ENCODE peak calls at places on chromosome 3, in five cellular contexts. V is nephron progenitor cell, H is AG09319, I is breast epithelium, Y is fibroblast of pulmonary artery. D is an unnamed sample.

GRCh38 chr3:110384601-110385000 is 687.0 kb upstream of the NECTIN3 start:
- DNase-seq in V (no peak), H (peak; percentile 39), I (no peak), Y (peak; percentile 86), D (peak; percentile 72)

GRCh38 chr3:23698652-23699313 is 107.0 kb upstream of the UBE2E1 start:
- DNase-seq in V (no peak), H (no peak), I (no peak), Y (no peak), D (peak; percentile 20)

GRCh38 chr3:9193633-9194032 is 55.8 kb downstream of the SRGAP3 start:
- DNase-seq in V (no peak), H (no peak), I (no peak), Y (no peak), D (no peak)

GRCh38 chr3:164779816-164780215 is 298.5 kb downstream of the SI start:
- DNase-seq in V (peak; percentile 2), H (no peak), I (no peak), Y (no peak), D (no peak)

GRCh38 chr3:179268400-179269051 is 17.6 kb upstream of the KCNMB3 start:
- DNase-seq in V (no peak), H (no peak), I (no peak), Y (no peak), D (no peak)

GRCh38 chr3:72255736-72256559 is 471.0 kb upstream of the PROK2 start:
- DNase-seq in V (no peak), H (no peak), I (peak; percentile 88), Y (no peak), D (peak; percentile 92)

GRCh38 chr3:160434071-160434470 is 15.5 kb downstream of the TRIM59 start:
- DNase-seq in V (no peak), H (peak; percentile 41), I (no peak), Y (peak; percentile 66), D (peak; percentile 24)

GRCh38 chr3:154955907-154956533 is 124.1 kb upstream of the MME start:
- DNase-seq in V (no peak), H (no peak), I (no peak), Y (no peak), D (peak; percentile 11)

GRCh38 chr3:169348981-169349942 is 314.2 kb downstream of the MECOM start:
- DNase-seq in V (no peak), H (no peak), I (no peak), Y (peak; percentile 48), D (peak; percentile 75)

GRCh38 chr3:94028093-94028837 is at the start of gene STX19:
- DNase-seq in V (no peak), H (no peak), I (no peak), Y (no peak), D (no peak)

GRCh38 chr3:127747066-127747465 is 74.3 kb downstream of the ABTB1 start:
- DNase-seq in V (no peak), H (no peak), I (no peak), Y (no peak), D (no peak)

GRCh38 chr3:145094355-145094941 is 1066.5 kb downstream of the PLOD2 start:
- DNase-seq in V (no peak), H (no peak), I (no peak), Y (peak; percentile 86), D (peak; percentile 57)

GRCh38 chr3:50666801-50667200 is 7.9 kb upstream of the DOCK3 start:
- DNase-seq in V (no peak), H (no peak), I (no peak), Y (no peak), D (no peak)

GRCh38 chr3:169809230-169809795 is 3.4 kb upstream of the LRRIQ4 start:
- DNase-seq in V (no peak), H (no peak), I (no peak), Y (no peak), D (no peak)

GRCh38 chr3:13023251-13024055 is 49.8 kb downstream of the IQSEC1 start:
- DNase-seq in V (no peak), H (no peak), I (no peak), Y (no peak), D (no peak)

GRCh38 chr3:127857270-127857801 is 35.0 kb upstream of the MGLL start:
- DNase-seq in V (no peak), H (no peak), I (no peak), Y (peak; percentile 13), D (peak; percentile 13)

GRCh38 chr3:23611737-23612295 is 193.9 kb upstream of the UBE2E1 start:
- DNase-seq in V (no peak), H (no peak), I (no peak), Y (peak; percentile 65), D (no peak)

GRCh38 chr3:29850641-29851040 is 569.8 kb downstream of the RBMS3 start:
- DNase-seq in V (no peak), H (no peak), I (no peak), Y (no peak), D (no peak)

DNA sequence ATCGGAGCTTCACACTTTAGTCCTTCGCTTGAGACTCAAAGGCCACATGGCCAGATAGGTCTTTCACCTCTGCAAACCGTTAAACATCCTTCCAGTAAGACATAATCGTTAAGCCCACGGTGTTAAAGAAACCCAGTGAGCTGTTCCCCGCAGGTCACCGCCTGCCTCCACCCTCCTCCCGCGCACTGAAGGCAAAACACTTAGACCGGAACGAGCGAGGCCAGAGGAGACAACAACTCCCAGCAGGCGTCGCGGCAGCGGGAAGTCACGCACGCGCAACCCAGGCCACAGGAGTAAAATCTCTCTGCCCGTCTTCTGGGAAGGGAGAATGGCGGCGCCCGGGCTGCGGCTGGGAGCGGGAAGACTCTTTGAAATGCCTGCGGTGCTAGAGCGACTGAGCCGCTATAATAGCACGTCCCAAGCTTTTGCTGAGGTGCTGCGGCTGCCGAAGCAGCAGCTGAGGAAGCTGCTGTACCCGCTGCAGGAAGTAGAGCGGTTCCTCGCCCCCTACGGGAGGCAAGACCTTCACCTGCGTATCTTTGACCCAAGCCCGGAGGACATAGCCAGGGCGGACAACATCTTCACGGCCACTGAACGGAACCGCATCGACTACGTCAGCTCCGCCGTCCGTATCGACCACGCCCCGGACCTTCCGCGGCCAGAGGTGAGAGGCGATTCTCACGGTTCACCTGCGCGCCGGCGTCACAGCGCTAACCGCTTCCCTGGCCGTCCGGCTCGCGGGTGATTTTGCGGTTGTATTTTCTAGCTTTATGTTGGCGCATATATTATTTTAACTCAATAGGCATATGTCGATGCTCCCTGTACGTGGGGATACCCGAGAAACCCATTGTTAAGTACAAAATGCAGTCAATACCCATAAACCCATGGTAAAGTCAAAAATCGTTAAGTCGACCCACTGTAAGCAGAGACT is at the start of gene GTPBP8:
- DNase-seq in V (peak; percentile 90), H (peak; percentile 54), I (peak; percentile 84), Y (peak; percentile 91), D (peak; percentile 92)
- TF ChIP-seq CTCF in V (no peak), H (no peak), I (no peak), Y (no peak), D (no peak)

DNA sequence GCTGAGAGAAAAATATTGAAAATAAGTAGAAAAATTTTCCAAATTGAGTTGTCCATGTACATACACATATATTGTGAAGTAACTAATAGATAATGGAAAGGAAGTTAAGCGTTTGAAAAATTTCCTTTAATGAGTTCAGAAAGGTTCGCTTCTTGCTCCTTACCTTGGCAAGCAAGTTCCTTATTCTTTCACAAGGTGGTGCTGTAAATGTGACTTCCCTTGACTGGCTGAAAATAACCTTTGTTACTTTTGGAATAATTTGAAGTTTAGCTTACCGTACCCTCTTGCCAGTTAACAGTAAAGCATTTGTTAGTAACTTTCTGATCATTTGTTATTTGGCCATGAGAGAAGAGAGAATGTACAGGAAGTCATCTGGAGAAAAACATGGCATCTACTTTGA is 41.6 kb downstream of the PYDC2 start:
- DNase-seq in V (no peak), H (no peak), I (no peak), Y (no peak), D (peak; percentile 26)
- TF ChIP-seq CTCF in V (peak; percentile 38), H (no peak), I (no peak), Y (peak; percentile 16), D (peak; percentile 48)

GRCh38 chr3:147200545-147200944 is 205.8 kb downstream of the ZIC4 start:
- DNase-seq in V (no peak), H (no peak), I (no peak), Y (peak; percentile 3), D (no peak)
- TF ChIP-seq CTCF in V (no peak), H (no peak), I (no peak), Y (no peak), D (no peak)

GRCh38 chr3:53880396-53881345 is 1.3 kb downstream of the ACTR8 start:
- DNase-seq in V (no peak), H (no peak), I (no peak), Y (peak; percentile 37), D (no peak)

GRCh38 chr3:53885239-53885638 is 3.3 kb upstream of the ACTR8 start:
- DNase-seq in V (no peak), H (no peak), I (no peak), Y (no peak), D (no peak)

GRCh38 chr3:53884623-53885022 is 2.7 kb upstream of the ACTR8 start:
- DNase-seq in V (no peak), H (no peak), I (no peak), Y (no peak), D (no peak)

GRCh38 chr3:53883008-53883407 is 1.1 kb upstream of the ACTR8 start:
- DNase-seq in V (no peak), H (no peak), I (no peak), Y (no peak), D (no peak)

DNA sequence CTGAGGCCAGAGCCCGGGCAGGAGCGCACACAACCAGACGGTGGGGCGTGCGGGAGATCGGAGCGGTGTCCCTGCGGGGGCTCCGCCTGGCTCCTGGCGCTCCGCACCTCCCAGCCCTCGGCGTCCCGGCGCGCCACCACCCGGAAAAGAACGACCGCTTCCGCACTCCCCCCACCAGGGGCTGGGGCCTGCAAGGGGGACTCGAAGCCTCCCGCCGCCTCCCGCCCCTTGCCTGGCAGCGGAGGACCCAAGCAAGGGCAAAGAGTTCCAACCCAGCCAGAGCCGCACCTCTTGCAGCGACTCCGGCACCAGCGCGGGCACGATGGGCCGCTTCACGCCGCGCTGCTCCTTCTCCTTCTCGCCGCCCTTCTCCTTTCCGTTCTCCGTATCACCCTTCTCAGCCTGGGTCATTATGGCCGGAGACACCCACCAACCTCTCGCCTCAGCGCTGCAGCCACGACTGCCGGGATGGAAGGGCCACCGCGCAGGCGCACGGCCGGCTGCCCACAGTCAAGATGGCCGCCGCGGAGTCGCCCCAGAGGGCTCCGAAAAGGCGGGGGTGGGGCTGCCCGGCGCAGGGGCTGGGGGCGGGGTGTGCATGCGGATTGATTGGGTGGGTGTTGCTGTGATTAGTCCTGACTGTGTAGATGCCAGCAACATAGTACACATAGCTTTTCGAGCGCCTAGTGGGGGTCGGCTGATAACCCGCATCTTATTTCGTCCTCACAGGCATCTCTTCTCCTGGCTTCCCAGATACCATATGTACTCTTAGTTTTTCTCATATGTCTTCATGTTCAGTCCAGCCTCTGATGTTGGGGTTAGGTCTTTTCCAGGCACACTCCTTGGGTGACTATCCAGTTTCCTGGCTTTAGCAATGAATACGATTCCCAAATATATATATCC is at the start of gene ACTR8:
- DNase-seq in V (peak; percentile 92), H (peak; percentile 60), I (peak; percentile 72), Y (peak; percentile 86), D (peak; percentile 67)
- TF ChIP-seq CTCF in V (no peak), H (peak; percentile 12), I (no peak), Y (no peak), D (no peak)

DNA sequence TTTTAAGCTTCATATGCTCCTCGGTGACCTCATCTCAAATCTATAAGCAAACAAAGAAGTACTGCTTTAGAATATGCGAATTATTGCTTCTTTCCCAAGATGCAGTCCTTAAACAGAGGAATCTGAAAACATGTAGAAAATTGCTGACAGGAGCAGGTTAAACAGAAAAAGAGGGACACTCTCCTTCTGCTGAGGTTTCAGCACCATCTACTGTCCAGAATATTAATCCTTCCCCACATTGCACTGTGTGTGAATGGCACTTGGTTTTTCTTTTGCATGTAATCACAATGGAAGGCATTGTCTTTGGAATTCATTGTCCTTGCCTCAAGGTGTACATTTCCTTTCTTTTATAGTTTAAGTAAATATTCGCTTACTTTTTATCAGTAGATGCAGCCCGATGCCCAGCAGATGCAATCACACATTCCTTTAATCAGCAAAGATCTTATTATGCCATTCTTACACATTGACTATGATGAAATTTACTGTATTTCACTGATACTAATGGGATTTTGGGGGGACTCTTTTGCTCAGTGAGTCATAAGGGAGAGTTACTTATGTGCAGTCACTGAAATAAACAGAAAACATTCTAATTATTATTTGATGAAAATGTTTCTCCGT is 94.6 kb downstream of the IL5RA start:
- DNase-seq in V (no peak), H (no peak), I (no peak), Y (peak; percentile 20), D (peak; percentile 53)
- TF ChIP-seq CTCF in V (peak; percentile 67), H (no peak), I (no peak), Y (no peak), D (peak; percentile 50)